ENCODE peak calls at places on chromosomes 2 and 18, in seven cellular contexts. S is transverse colon, N is adrenal gland, A is Peyer's patch, M is H54, R is thyroid gland, B is GM12878. U is an unnamed sample.

GRCh38 chr18:23934863-23935262 is 79.7 kb upstream of the TTC39C start:
- DNase-seq in S (no peak), N (no peak), A (no peak), M (no peak), R (no peak), B (no peak), U (no peak)

GRCh38 chr2:33104726-33105125 is 158.0 kb downstream of the LTBP1 start:
- DNase-seq in S (no peak), N (no peak), A (no peak), M (no peak), R (no peak), B (no peak), U (no peak)

GRCh38 chr18:65091737-65092329 is 659.0 kb upstream of the CDH7 start:
- DNase-seq in S (no peak), N (peak), A (no peak), M (no peak), R (no peak), B (no peak), U (peak)

GRCh38 chr2:83953661-83954060 is 505.4 kb downstream of the SUCLG1 start:
- DNase-seq in S (no peak), N (no peak), A (no peak), M (no peak), R (no peak), B (no peak), U (no peak)

GRCh38 chr2:20314562-20315521 is 35.8 kb downstream of the PUM2 start:
- DNase-seq in S (no peak), N (no peak), A (no peak), M (no peak), R (no peak), B (no peak), U (no peak)

GRCh38 chr2:67215214-67215613 is 181.9 kb upstream of the ETAA1 start:
- DNase-seq in S (peak), N (peak), A (peak), M (no peak), R (peak), B (no peak), U (peak)

GRCh38 chr2:84905181-84906107 is at the start of gene TMSB10:
- DNase-seq in S (peak), N (peak), A (peak), M (peak), R (peak), B (no peak), U (peak)

GRCh38 chr2:226995625-226996041 is 159.8 kb downstream of the RHBDD1 start:
- DNase-seq in S (peak), N (peak), A (no peak), M (peak), R (no peak), B (no peak), U (peak)

GRCh38 chr2:73970850-73971471 is 13.7 kb upstream of the TET3 start:
- DNase-seq in S (peak), N (peak), A (peak), M (no peak), R (peak), B (peak), U (peak)

GRCh38 chr18:45844938-45845337 is 19.5 kb downstream of the SIGLEC15 start:
- DNase-seq in S (no peak), N (no peak), A (no peak), M (no peak), R (peak), B (no peak), U (no peak)

DNA sequence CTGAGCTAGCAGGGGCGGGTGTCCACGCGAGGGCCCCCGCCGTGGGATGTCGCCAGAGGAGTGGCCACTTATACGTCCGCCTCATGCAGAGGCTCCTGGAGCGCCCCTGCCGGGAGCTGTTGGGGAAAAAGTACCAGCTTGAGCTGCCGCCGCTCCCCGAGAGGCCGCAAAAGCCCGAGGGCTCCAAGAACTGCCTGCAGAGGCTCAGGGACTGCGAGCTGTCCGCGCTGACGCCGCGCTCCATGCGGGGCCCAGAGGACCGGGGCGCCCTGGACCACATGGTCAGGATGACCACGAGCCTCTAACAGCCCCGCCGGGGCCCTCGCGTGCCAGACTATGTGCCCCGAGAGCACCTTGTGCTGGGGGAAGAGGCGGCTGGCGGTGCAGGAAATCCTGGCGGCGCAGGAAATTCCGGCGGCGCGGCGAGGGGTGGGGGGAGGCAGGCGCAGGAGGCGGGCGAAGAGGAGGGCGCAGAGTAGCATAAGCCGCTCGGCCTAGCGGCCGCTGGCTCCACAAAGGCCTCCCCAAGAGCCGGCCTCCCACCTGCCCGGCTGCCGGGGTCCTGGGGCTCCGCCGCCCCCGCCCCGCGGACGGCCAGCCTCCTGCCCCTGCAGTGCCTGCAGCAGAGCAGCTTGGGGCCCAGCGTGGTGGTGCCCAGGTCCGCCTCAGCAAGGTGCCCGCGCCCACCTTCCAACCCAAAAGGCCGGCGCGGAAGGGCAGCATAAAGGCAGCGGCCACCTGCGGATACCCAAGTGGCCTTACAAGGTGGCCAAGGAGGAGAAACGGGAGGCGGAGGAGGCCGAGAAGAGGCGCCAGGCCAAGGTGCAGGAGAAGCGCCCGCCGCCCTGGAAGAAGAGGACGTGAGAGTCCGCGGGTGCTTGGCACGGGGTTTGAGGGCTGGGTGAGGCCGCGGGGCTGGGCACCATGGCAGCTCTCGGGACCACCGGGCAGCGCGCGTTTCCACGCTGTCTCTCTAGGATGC is 42.1 kb upstream of the TRIM43B start:
- DNase-seq in S (peak), N (peak), A (peak), M (peak), R (peak), B (peak), U (peak)
- TF ChIP-seq POLR2A in S (peak), N (no peak), A (no peak), M (peak), R (peak), B (peak), U (no peak)

DNA sequence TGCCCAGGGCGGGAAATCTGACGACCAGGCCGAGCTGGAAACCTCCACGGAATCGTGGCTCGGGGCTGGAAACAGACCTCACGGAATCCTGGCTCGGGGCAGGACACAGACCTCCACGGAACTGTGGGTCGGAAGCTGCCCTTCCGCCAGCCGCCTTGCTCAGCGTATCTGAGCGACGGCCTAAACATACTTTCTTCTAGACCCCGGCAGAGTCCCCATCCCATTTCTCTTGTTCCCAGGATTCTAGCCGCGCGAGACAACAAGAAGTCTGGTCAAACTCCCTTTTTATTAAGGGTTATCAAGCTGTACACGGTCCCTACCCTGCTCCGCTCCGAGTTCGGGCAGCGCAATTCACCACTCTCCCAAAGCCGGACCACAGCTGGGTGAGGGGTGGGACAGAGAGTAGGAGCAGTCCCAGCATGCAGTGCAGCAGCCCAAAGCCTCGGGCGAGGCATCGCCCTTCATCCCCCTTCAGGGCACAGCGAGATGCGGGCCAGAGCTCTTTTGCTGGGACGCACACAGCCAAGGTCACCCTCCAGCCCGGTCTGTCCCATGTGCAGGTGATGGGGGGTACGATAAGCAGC is 447 bp upstream of the ABCB6 start:
- DNase-seq in S (no peak), N (no peak), A (no peak), M (no peak), R (no peak), B (no peak), U (peak)
- TF ChIP-seq POLR2A in S (no peak), N (no peak), A (no peak), M (no peak), R (no peak), B (no peak), U (no peak)

DNA sequence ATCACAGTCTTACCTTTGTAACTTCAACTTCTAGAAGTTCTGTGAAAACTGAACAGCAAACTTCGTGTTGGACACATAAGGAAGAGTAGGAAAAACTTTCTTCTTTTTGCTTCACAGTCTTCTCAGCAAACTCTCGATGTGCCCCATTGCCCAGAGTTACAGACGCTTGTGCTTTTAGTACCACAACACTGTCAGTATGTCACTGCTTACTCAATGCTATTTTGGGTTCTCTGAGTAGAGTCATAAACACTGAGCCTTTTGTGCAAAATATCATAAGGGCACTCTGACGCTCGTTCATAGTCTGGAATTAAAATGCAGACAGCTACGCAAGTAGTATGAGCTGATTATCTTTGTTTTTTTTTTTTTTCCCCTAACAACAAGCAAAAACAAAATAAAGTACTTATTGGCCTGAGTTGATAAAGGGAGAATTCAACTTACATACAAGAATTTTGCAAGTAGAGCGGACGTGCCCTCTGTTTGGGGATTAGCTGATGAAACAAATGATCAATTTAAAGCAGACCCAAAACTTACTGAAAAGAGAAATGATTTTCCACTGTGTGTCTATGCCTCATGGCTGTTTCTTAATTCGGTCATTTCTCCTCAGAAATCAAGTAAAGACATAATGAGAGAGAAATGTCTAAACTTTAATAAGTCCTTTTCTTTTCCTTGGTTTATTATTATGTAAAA is at the start of gene CDH19:
- DNase-seq in S (no peak), N (no peak), A (no peak), M (no peak), R (no peak), B (no peak), U (no peak)
- TF ChIP-seq POLR2A in S (no peak), N (no peak), A (no peak), M (no peak), R (no peak), B (no peak), U (no peak)

DNA sequence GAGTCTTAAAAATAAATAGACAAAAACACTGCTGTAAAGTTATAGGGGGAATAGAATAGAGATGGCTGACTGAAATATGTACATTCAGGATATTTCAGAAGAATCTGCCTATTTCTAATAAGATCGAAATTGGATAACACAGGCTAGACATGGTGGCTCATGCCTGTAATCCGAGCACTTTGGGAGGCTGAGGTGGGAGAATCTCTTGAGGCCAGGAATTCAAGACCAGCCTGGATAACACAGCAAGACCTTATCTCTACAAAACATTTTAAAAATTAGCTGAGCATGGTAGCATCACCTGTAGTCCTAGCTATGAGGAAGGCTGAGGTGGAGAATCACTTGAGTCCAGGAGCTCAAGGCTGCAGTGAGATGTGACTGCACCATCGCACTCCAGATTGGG is 146.6 kb upstream of the CCDC150 start:
- DNase-seq in S (no peak), N (no peak), A (no peak), M (no peak), R (no peak), B (no peak), U (no peak)
- TF ChIP-seq POLR2A in S (no peak), N (no peak), A (no peak), M (no peak), R (no peak), B (no peak), U (no peak)

DNA sequence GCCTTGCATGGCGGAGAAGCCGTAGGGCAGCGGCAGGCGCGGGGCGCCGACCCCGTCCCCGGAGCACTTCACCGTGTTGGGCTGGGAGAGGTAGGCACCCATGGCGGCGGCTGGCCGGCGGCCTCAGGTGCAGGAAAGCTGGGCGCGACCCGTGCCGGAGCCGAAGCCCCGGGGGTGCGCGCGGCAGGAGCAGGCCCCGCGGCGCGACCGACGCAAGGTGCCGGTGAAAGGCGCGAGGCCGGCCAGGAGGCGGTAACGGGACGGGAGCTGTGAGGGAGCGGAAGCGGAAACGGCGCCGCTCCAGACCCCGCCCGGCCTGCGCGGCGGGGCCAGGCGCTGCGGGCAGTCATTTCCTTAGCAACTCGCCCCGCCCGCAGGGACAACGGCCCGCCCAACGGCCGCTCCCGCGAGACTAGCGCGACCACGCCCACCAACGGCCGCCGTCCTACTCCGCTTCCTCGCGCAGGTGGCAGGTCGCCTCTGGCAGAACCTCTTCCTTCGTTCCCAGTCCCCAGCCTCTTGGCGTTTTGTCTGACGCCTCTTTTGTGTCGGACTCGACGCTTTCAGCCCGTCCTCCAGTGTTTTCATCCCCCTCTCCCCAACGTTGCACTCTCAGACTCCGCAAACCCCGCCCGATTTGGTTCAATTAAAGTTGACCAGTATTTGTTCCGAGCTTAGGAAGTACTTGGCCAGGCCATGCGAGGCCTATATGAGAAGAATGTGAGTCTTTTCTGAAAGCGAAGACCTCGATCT is at the start of gene PPM1G:
- DNase-seq in S (peak), N (peak), A (peak), M (peak), R (peak), B (peak), U (peak)
- TF ChIP-seq POLR2A in S (peak), N (no peak), A (peak), M (peak), R (peak), B (peak), U (no peak)

GRCh38 chr2:42360890-42361727 is at the start of gene COX7A2L:
- DNase-seq in S (peak), N (peak), A (peak), M (peak), R (peak), B (peak), U (peak)
- TF ChIP-seq POLR2A in S (peak), N (peak), A (peak), M (peak), R (peak), B (peak), U (no peak)

GRCh38 chr18:34976899-34977786 is 64.1 kb upstream of the MAPRE2 start:
- DNase-seq in S (peak), N (peak), A (peak), M (peak), R (peak), B (no peak), U (peak)
- TF ChIP-seq POLR2A in S (peak), N (no peak), A (peak), M (no peak), R (peak), B (no peak), U (no peak)

GRCh38 chr2:190961918-190962487 is 52.0 kb downstream of the STAT1 start:
- DNase-seq in S (no peak), N (no peak), A (no peak), M (no peak), R (no peak), B (no peak), U (no peak)
- TF ChIP-seq POLR2A in S (no peak), N (no peak), A (no peak), M (no peak), R (no peak), B (peak), U (no peak)